ENCODE peak calls at places on chromosomes 3 and 15, in six cellular contexts. B is naive thymus-derived CD4-positive, alpha-beta T cell; S is SJSA1; P is effector memory CD4-positive, alpha-beta T cell; O is SK-N-SH; I is CD4-positive, alpha-beta T cell. M is an unnamed sample. For H3K9me3, the result is how much of the 10 kb centered on the place peaks cover.

GRCh38 chr3:162704991-162705390 is 1208.4 kb downstream of the OTOL1 start:
- DNase-seq in O (no peak), I (no peak), B (no peak), S (no peak), P (no peak), M (no peak)

GRCh38 chr3:141682921-141683320 is 55.2 kb upstream of the RNF7 start:
- DNase-seq in B (no peak), O (no peak), P (no peak), I (no peak), S (no peak), M (no peak)

GRCh38 chr3:43871627-43872245 is 181.0 kb downstream of the ABHD5 start:
- DNase-seq in O (no peak), I (no peak), P (no peak), S (no peak), B (no peak), M (no peak)

GRCh38 chr15:59208850-59209249 is 2.2 kb downstream of the LDHAL6B start:
- DNase-seq in O (no peak), I (no peak), P (no peak), B (no peak), S (no peak), M (no peak)

GRCh38 chr15:86624261-86625036 is 544.8 kb downstream of the AGBL1 start:
- DNase-seq in I (peak), O (peak), S (peak), B (no peak), P (peak), M (peak)

GRCh38 chr15:80619677-80620076 is 75.4 kb upstream of the ABHD17C start:
- DNase-seq in B (no peak), O (no peak), P (no peak), S (no peak), I (no peak), M (no peak)

GRCh38 chr3:128878011-128878457 is 1.4 kb upstream of the ACAD9 start:
- DNase-seq in I (no peak), O (no peak), S (no peak), P (no peak), B (no peak), M (no peak)

GRCh38 chr3:55486857-55487375 is at the start of gene WNT5A:
- DNase-seq in O (peak), S (peak), B (no peak), I (no peak), P (no peak), M (peak)

GRCh38 chr3:39166932-39167532 is 13.6 kb upstream of the CSRNP1 start:
- DNase-seq in B (no peak), I (no peak), O (no peak), S (no peak), P (no peak), M (no peak)

DNA sequence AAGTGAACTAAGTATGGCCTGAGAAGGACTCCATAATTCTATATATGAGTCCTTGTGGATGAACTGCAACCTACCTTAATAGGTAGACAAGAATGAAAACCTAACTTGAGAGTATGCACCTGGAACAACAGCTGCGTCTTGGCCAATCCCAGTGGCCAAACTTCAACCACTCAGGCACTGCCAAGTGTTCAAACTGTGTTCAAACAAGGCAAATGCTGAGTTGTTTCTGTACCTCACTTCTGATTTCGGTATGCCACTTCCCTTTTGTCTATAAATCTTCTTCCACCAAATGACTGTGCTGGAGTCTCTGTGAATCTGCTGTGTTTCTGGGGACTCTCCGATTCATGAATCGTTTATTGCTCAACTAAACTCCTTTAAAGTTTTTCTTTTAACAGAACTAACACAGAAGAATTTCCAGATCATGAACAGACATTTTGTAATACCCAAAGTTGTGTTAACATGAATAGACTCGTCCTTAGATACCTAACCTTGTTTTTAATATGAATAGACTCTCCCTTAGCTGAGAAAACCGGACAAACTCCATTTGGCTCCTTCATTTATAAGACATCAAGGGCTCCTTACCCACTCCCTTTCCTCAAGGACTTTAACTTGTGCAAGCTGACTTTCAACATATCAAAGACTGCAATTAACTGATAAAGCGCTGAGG is 4.1 kb downstream of the ZNF717 start:
- DNase-seq in O (no peak), B (no peak), P (no peak), S (no peak), I (no peak), M (no peak)
- H3K9me3 ChIP-seq in O (under half), B (under half), P (under half), S (under half), I (under half), M (under half)

GRCh38 chr15:92500023-92500630 is 106.4 kb downstream of the ST8SIA2 start:
- DNase-seq in I (no peak), S (no peak), B (no peak), O (peak), P (no peak), M (no peak)
- H3K27ac ChIP-seq in I (no peak), S (no peak), B (no peak), O (peak), P (no peak), M (no peak)

DNA sequence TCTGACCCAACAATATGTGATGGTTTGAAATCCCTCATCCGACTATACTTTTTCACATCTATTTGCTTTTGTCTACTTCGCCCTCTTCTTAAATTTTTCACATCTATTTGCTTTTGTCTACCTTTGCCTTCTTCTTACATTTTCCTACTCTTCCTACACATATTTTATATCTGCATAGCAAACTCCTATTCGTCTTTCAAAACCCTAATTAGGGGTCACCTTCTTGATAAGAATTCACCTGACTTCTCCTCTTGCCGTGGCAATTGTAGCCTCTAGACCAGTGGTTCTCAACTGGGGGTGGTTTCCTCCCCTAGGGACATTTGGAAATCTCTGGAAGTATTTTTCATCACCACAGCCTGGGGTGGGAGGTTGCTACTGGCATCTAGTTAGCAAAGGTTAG is 607.4 kb downstream of the NTRK3 start:
- DNase-seq in B (no peak), S (no peak), O (no peak), P (no peak), I (no peak), M (no peak)
- H3K9me3 ChIP-seq in B (under half), S (under half), O (under half), P (under half), I (under half), M (under half)

DNA sequence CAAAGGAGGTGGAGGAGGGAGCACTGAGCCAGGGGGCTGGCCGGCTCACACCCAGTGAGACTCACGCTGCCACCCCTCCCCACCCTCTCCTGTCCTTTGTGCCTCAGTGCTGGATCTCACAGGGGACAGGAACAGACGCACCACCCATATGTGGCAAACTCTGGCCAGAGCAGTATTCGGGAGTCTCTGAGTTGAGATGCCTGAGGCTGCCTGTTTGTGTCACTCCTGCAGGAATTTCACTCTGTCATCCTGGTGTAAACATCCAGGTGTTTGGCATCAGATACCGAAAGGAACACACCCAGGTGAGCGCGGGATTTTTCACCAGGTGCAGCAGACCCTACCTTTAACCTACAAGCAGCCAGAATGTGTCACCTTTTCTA is 25.7 kb downstream of the RGMA start:
- DNase-seq in O (no peak), S (no peak), B (no peak), I (no peak), P (no peak), M (no peak)
- H3K27ac ChIP-seq in O (no peak), S (no peak), B (no peak), I (no peak), P (no peak), M (peak)

GRCh38 chr15:25060996-25061620 is 106.3 kb downstream of the SNRPN start:
- DNase-seq in B (no peak), O (no peak), P (no peak), I (no peak), S (peak), M (no peak)

GRCh38 chr15:25059698-25060471 is 105.1 kb downstream of the SNRPN start:
- DNase-seq in P (no peak), O (no peak), B (no peak), I (no peak), S (peak), M (no peak)

GRCh38 chr15:25062551-25063430 is 108.0 kb downstream of the SNRPN start:
- DNase-seq in S (no peak), O (no peak), B (no peak), I (no peak), P (no peak), M (no peak)

GRCh38 chr15:25060472-25060803 is 105.7 kb downstream of the SNRPN start:
- DNase-seq in B (no peak), S (peak), O (no peak), I (no peak), P (no peak), M (no peak)

GRCh38 chr15:25061808-25062550 is 107.2 kb downstream of the SNRPN start:
- DNase-seq in B (no peak), S (peak), P (no peak), I (no peak), O (no peak), M (no peak)
- H3K9me3 ChIP-seq in B (half or more), S (half or more), P (half or more), I (half or more), O (under half), M (half or more)

GRCh38 chr3:130878464-130878863 is 15.4 kb upstream of the ATP2C1 start:
- DNase-seq in B (no peak), P (no peak), S (no peak), I (no peak), O (no peak), M (no peak)

GRCh38 chr3:130876594-130876993 is 17.3 kb upstream of the ATP2C1 start:
- DNase-seq in B (no peak), S (no peak), O (no peak), P (no peak), I (no peak), M (no peak)
- H3K27ac ChIP-seq in B (no peak), S (no peak), O (no peak), P (no peak), I (no peak), M (no peak)

M was measured in left ventricle myocardium inferior.